ENCODE peak calls at places on chromosomes 2 and 18, in seven cellular contexts. Y is CD4-positive, alpha-beta memory T cell; J is A549; P is adrenal gland; O is heart right ventricle; Q is GM23248; Z is heart left ventricle. L is an unnamed sample.

GRCh38 chr18:58223717-58224424 is 179.8 kb downstream of the NEDD4L start:
- DNase-seq in Y (no peak), O (no peak), P (peak; percentile 84), Z (peak; percentile 30), J (peak; percentile 65), Q (peak; percentile 97), L (no peak)

GRCh38 chr2:85930129-85931124 is 41.6 kb upstream of the ST3GAL5 start:
- DNase-seq in P (no peak), J (no peak), Z (no peak), O (no peak), Q (peak; percentile 27), Y (no peak), L (no peak)

GRCh38 chr18:30999186-30999585 is 43.4 kb downstream of the DSC3 start:
- DNase-seq in Q (no peak), O (no peak), J (no peak), P (no peak), Y (no peak), Z (no peak), L (no peak)

GRCh38 chr2:199704358-199705238 is 146.4 kb downstream of the FTCDNL1 start:
- DNase-seq in P (peak; percentile 36), Y (peak; percentile 23), Z (no peak), Q (peak; percentile 57), J (peak; percentile 40), O (no peak), L (peak; percentile 38)

GRCh38 chr2:152098798-152099654 is at the start of gene CACNB4:
- DNase-seq in Y (no peak), Q (peak; percentile 46), J (peak; percentile 13), P (peak; percentile 24), Z (peak; percentile 29), O (peak; percentile 21), L (no peak)

GRCh38 chr2:198587201-198587600 is 782.8 kb downstream of the PLCL1 start:
- DNase-seq in Q (no peak), P (no peak), Y (no peak), Z (no peak), J (no peak), O (no peak), L (no peak)

GRCh38 chr18:51235011-51235789 is 37.7 kb upstream of the MEX3C start:
- DNase-seq in Q (peak; percentile 17), J (peak; percentile 55), O (no peak), Y (no peak), Z (no peak), P (no peak), L (no peak)

GRCh38 chr2:56474412-56475158 is 290.8 kb downstream of the CCDC85A start:
- DNase-seq in P (no peak), Z (no peak), J (no peak), Y (no peak), O (no peak), Q (peak; percentile 31), L (no peak)

GRCh38 chr18:21112140-21112473 is 494 bp upstream of the ROCK1 start:
- DNase-seq in Y (no peak), O (no peak), J (no peak), Z (no peak), P (no peak), Q (peak; percentile 90), L (no peak)

GRCh38 chr2:59458862-59459261 is 1094.6 kb downstream of the BCL11A start:
- DNase-seq in J (no peak), Z (no peak), O (no peak), Y (no peak), Q (no peak), P (no peak), L (no peak)

GRCh38 chr2:30392097-30392496 is 54.9 kb upstream of the LCLAT1 start:
- DNase-seq in O (no peak), J (no peak), Z (no peak), Q (no peak), Y (no peak), P (no peak), L (no peak)

GRCh38 chr2:241931976-241932894 is 62.7 kb downstream of the RTP5 start:
- DNase-seq in J (no peak), O (no peak), Q (no peak), Z (no peak), P (no peak), Y (no peak), L (no peak)

GRCh38 chr2:70958759-70959158 is 19.7 kb upstream of the ANKRD53 start:
- DNase-seq in J (no peak), O (no peak), P (no peak), Y (no peak), Z (no peak), Q (no peak), L (no peak)

GRCh38 chr2:109376115-109376514 is 237.7 kb downstream of the SEPTIN10 start:
- DNase-seq in J (no peak), Q (peak; percentile 63), Z (no peak), O (no peak), P (no peak), Y (no peak), L (no peak)

GRCh38 chr18:13604751-13605150 is 121.6 kb downstream of the FAM210A start:
- DNase-seq in O (no peak), J (no peak), Q (no peak), Z (no peak), P (no peak), Y (no peak), L (no peak)

GRCh38 chr2:157413342-157414035 is 30.4 kb downstream of the CYTIP start:
- DNase-seq in O (no peak), J (no peak), Q (no peak), P (no peak), Y (peak; percentile 89), Z (no peak), L (no peak)

GRCh38 chr2:52732849-52733395 is 1034.7 kb upstream of the CHAC2 start:
- DNase-seq in Q (no peak), Y (no peak), O (no peak), J (no peak), Z (no peak), P (no peak), L (no peak)

GRCh38 chr2:127045792-127046501 is 61.0 kb downstream of the BIN1 start:
- DNase-seq in O (no peak), Y (no peak), Z (peak; percentile 23), P (no peak), J (no peak), Q (peak; percentile 48), L (no peak)

GRCh38 chr2:47056374-47056773 is 98.7 kb downstream of the STPG4 start:
- DNase-seq in J (no peak), Y (no peak), Q (peak; percentile 86), Z (peak; percentile 62), O (peak; percentile 50), P (no peak), L (no peak)

GRCh38 chr2:551621-552020 is 125.6 kb downstream of the TMEM18 start:
- DNase-seq in J (no peak), P (no peak), O (no peak), Z (no peak), Q (no peak), Y (no peak), L (no peak)

GRCh38 chr18:40347261-40347660 is 1607.8 kb upstream of the PIK3C3 start:
- DNase-seq in P (no peak), Y (no peak), Z (no peak), J (no peak), Q (no peak), O (no peak), L (no peak)

GRCh38 chr2:138979131-138979530 is 198.9 kb upstream of the NXPH2 start:
- DNase-seq in Y (no peak), Q (no peak), J (no peak), Z (no peak), O (no peak), P (no peak), L (no peak)

GRCh38 chr2:228917195-228917594 is 353.9 kb downstream of the PID1 start:
- DNase-seq in Z (no peak), J (no peak), Q (peak; percentile 41), P (no peak), O (no peak), Y (no peak), L (no peak)

GRCh38 chr18:48228301-48228715 is 180.9 kb downstream of the ZBTB7C start:
- DNase-seq in Z (peak; percentile 82), Q (peak; percentile 38), P (peak; percentile 86), O (peak; percentile 57), Y (no peak), J (no peak), L (no peak)

GRCh38 chr2:96159084-96159830 is 14.0 kb upstream of the DUSP2 start:
- DNase-seq in Y (peak; percentile 42), Z (no peak), P (no peak), J (no peak), O (no peak), Q (no peak), L (no peak)

GRCh38 chr2:239288951-239289481 is 111.8 kb downstream of the HDAC4 start:
- DNase-seq in Q (peak; percentile 40), Y (peak; percentile 76), Z (peak; percentile 42), P (peak; percentile 36), O (peak; percentile 21), J (no peak), L (peak; percentile 77)

GRCh38 chr2:239289545-239289944 is 111.3 kb downstream of the HDAC4 start:
- DNase-seq in Y (peak; percentile 39), Z (peak; percentile 9), J (no peak), Q (no peak), O (no peak), P (peak; percentile 10), L (no peak)

GRCh38 chr2:239292531-239292930 is 108.3 kb downstream of the HDAC4 start:
- DNase-seq in J (no peak), Z (peak; percentile 5), Q (no peak), Y (no peak), P (peak; percentile 5), O (no peak), L (no peak)

GRCh38 chr2:239291505-239292350 is 109.1 kb downstream of the HDAC4 start:
- DNase-seq in P (peak; percentile 13), Z (peak; percentile 24), Q (no peak), Y (no peak), J (no peak), O (no peak), L (no peak)

GRCh38 chr2:239290618-239291504 is 110.0 kb downstream of the HDAC4 start:
- DNase-seq in P (peak; percentile 58), O (peak; percentile 67), Z (peak; percentile 74), J (no peak), Q (peak; percentile 88), Y (no peak), L (no peak)
- H3K4me1 ChIP-seq in P (peaks cover 52% of the 10 kb centered on the region), O (peaks cover 98% of the 10 kb centered on the region), Z (peaks cover 75% of the 10 kb centered on the region), J (peaks cover 16% of the 10 kb centered on the region), Q (peaks cover 20% of the 10 kb centered on the region), Y (peaks cover 79% of the 10 kb centered on the region), L (peaks cover 10% of the 10 kb centered on the region)

DNA sequence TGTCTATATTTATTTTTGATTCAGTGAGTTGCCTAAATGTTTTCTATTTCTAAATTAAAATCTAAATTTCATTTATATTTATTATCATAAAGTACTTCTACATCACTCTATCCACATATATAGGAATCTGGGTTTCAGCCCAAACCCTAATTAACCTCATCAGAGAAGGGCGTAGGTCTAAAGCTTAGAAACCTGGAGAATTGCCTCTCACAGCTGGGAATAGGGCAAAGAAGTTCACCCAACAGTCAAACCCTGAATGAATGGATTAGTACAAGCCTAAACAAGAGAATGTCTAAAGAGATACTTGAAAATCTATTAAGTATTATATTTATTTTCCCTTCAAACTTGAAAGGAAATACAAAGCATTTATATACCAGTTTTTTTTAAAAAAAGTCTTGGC is 26.2 kb downstream of the TFPI start:
- DNase-seq in Q (no peak), Y (no peak), P (no peak), Z (no peak), O (no peak), J (no peak), L (no peak)
- H3K4me1 ChIP-seq in Q (peaks cover 20% of the 10 kb centered on the region), Y (no peaks in the 10 kb centered on the region), P (no peaks in the 10 kb centered on the region), Z (peaks cover 12% of the 10 kb centered on the region), O (peaks cover 38% of the 10 kb centered on the region), J (peaks cover 67% of the 10 kb centered on the region), L (no peaks in the 10 kb centered on the region)

GRCh38 chr2:101188683-101189405 is 37.7 kb upstream of the TBC1D8 start:
- DNase-seq in Q (peak; percentile 62), O (no peak), P (peak; percentile 51), J (peak; percentile 38), Y (no peak), Z (no peak), L (no peak)
- H3K4me1 ChIP-seq in Q (no peaks in the 10 kb centered on the region), O (no peaks in the 10 kb centered on the region), P (no peaks in the 10 kb centered on the region), J (peaks cover 3% of the 10 kb centered on the region), Y (no peaks in the 10 kb centered on the region), Z (no peaks in the 10 kb centered on the region), L (peaks cover 5% of the 10 kb centered on the region)

GRCh38 chr18:23276456-23276855 is 141.2 kb downstream of the CABLES1 start:
- DNase-seq in Z (peak; percentile 72), J (no peak), O (peak; percentile 37), Y (no peak), P (no peak), Q (no peak), L (no peak)
- H3K4me1 ChIP-seq in Z (peaks cover 3% of the 10 kb centered on the region), J (peaks cover 3% of the 10 kb centered on the region), O (no peaks in the 10 kb centered on the region), Y (no peaks in the 10 kb centered on the region), P (no peaks in the 10 kb centered on the region), Q (peaks cover under 1% of the 10 kb centered on the region), L (peaks cover 13% of the 10 kb centered on the region)